ENCODE peak calls at places on chromosomes 16 and 17, in nine cellular contexts. O, U, P, B, A, Y, T, G and V are unnamed samples.

GRCh38 chr17:47172698-47173565 is 16.2 kb downstream of the CDC27 start:
- DNase-seq in P (no peak), B (no peak), T (no peak), A (no peak), G (no peak), Y (no peak), U (peak), O (no peak), V (no peak)

GRCh38 chr16:79786389-79786788 is 185.9 kb upstream of the MAF start:
- DNase-seq in U (no peak), G (no peak), O (no peak), B (no peak), A (no peak), P (no peak), Y (no peak), T (no peak), V (no peak)

GRCh38 chr16:58011652-58012051 is 10.4 kb downstream of the USB1 start:
- DNase-seq in U (peak), G (no peak), P (peak), A (no peak), Y (no peak), O (peak), B (peak), T (no peak), V (peak)

GRCh38 chr16:78742501-78743283 is 643.2 kb downstream of the WWOX start:
- DNase-seq in T (no peak), Y (peak), G (peak), B (no peak), P (no peak), O (no peak), U (no peak), A (peak), V (peak)

GRCh38 chr17:80279895-80280294 is 19.2 kb downstream of the RNF213 start:
- DNase-seq in U (peak), A (no peak), Y (no peak), O (peak), T (no peak), G (no peak), B (peak), P (no peak), V (no peak)

GRCh38 chr17:58186591-58186990 is 5.9 kb upstream of the EPX start:
- DNase-seq in P (no peak), T (no peak), Y (no peak), O (no peak), U (no peak), B (no peak), G (no peak), A (no peak), V (no peak)

GRCh38 chr16:65116818-65117430 is 4.9 kb downstream of the CDH11 start:
- DNase-seq in Y (no peak), P (no peak), G (no peak), O (peak), A (no peak), T (no peak), B (no peak), U (no peak), V (no peak)

GRCh38 chr16:70701998-70702397 is 16.1 kb upstream of the MTSS2 start:
- DNase-seq in G (no peak), A (no peak), Y (no peak), O (no peak), T (no peak), U (no peak), P (no peak), B (no peak), V (no peak)

GRCh38 chr17:42560246-42560645 is 1.7 kb upstream of the COASY start:
- DNase-seq in Y (no peak), G (no peak), A (no peak), P (no peak), T (no peak), O (no peak), B (no peak), U (no peak), V (no peak)

GRCh38 chr16:21626659-21627277 is 25.6 kb downstream of the IGSF6 start:
- DNase-seq in B (peak), O (peak), Y (peak), T (no peak), P (peak), A (no peak), U (peak), G (no peak), V (peak)